ENCODE peak calls at places on chromosomes 12 and 14, in nine cellular contexts. P, S, A, L, W, E, N, Y and V are unnamed samples.

GRCh38 chr12:14558377-14559051 is 9.2 kb downstream of the PLBD1 start:
- DNase-seq in P (no peak), W (no peak), E (no peak), Y (no peak), N (no peak), L (no peak), S (no peak), A (no peak), V (no peak)

GRCh38 chr12:107379852-107380567 is 286.7 kb upstream of the CRY1 start:
- DNase-seq in Y (no peak), L (peak; percentile 56), W (no peak), A (peak; percentile 69), E (no peak), N (no peak), S (no peak), P (no peak), V (peak; percentile 92)

GRCh38 chr12:38961044-38961443 is 55.7 kb upstream of the CPNE8 start:
- DNase-seq in E (no peak), W (no peak), L (no peak), N (no peak), Y (no peak), S (no peak), P (no peak), A (no peak), V (no peak)

GRCh38 chr12:32995623-32996022 is 99.0 kb upstream of the PKP2 start:
- DNase-seq in S (no peak), E (no peak), A (no peak), N (no peak), L (no peak), W (no peak), Y (no peak), P (no peak), V (no peak)

GRCh38 chr14:41377926-41378325 is 228.8 kb upstream of the LRFN5 start:
- DNase-seq in P (no peak), W (no peak), E (no peak), L (no peak), A (no peak), S (no peak), N (no peak), Y (no peak), V (no peak)

GRCh38 chr12:131205534-131205933 is 251.8 kb downstream of the ADGRD1 start:
- DNase-seq in P (no peak), Y (no peak), E (no peak), S (no peak), L (no peak), N (no peak), W (no peak), A (no peak), V (no peak)

GRCh38 chr12:21962236-21962635 is 21.0 kb upstream of the ABCC9 start:
- DNase-seq in P (no peak), Y (no peak), N (no peak), W (no peak), S (no peak), A (no peak), E (no peak), L (no peak), V (no peak)

GRCh38 chr12:12757121-12757520 is 28.3 kb upstream of the APOLD1 start:
- DNase-seq in N (no peak), Y (no peak), A (no peak), E (no peak), L (peak; percentile 51), W (no peak), S (no peak), P (no peak), V (no peak)

GRCh38 chr14:46368275-46368674 is 283.3 kb downstream of the RPL10L start:
- DNase-seq in L (peak; percentile 10), Y (peak; percentile 48), P (no peak), W (no peak), E (no peak), N (no peak), S (no peak), A (no peak), V (no peak)
- H3K4me3 ChIP-seq in L (no peak overlapping the region), Y (peak overlapping the region; percentile 65), P (no peak overlapping the region), W (no peak overlapping the region), E (no peak overlapping the region), N (no peak overlapping the region), S (no peak overlapping the region), A (no peak overlapping the region), V (no peak overlapping the region)

GRCh38 chr14:104477117-104477623 is 102.4 kb upstream of the C14orf180 start:
- DNase-seq in A (no peak), W (no peak), E (no peak), N (no peak), P (no peak), Y (no peak), S (no peak), L (no peak), V (no peak)

GRCh38 chr14:104475802-104476201 is 103.8 kb upstream of the C14orf180 start:
- DNase-seq in A (no peak), W (no peak), E (no peak), Y (no peak), S (no peak), L (no peak), P (no peak), N (no peak), V (no peak)

GRCh38 chr14:104479901-104480300 is 99.7 kb upstream of the C14orf180 start:
- DNase-seq in S (no peak), L (no peak), Y (no peak), P (no peak), W (no peak), N (no peak), A (no peak), E (no peak), V (no peak)

GRCh38 chr14:104476437-104476836 is 103.1 kb upstream of the C14orf180 start:
- DNase-seq in A (no peak), W (no peak), Y (no peak), S (no peak), L (no peak), N (no peak), E (no peak), P (no peak), V (no peak)

DNA sequence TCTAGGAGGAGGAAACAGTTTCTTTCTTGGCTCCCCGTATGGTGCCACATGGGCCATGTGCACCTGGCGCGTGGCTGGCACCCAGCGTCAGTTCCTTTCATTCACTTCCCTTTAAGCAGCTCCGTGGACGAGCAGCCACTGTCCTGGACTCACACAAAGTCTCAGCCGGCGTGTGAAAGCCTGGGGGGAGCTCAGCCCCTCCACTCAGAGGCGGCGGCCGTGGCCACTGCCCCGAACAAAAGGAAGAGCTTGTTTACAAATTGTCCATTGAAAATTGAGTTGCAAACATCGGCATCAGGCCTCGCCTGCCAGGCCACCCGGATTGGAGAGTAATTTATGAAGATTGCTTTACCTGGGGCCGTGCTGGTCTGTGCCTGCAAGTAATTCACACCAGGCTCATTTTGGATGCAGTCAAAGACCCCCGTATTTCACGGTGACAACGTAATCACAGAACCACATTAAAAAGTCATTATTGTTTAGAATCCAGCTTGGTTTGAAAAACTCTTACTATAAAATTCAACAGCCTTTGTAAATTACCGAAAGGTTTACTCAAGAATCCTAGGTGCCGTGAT is 101.7 kb upstream of the C14orf180 start:
- DNase-seq in S (no peak), L (no peak), A (no peak), N (no peak), W (no peak), P (no peak), Y (no peak), E (no peak), V (no peak)
- H3K27me3 ChIP-seq in S (no peaks in the 10 kb centered on the region), L (no peaks in the 10 kb centered on the region), A (no peaks in the 10 kb centered on the region), N (peaks cover 34% of the 10 kb centered on the region), W (no peaks in the 10 kb centered on the region), P (no peaks in the 10 kb centered on the region), Y (no peaks in the 10 kb centered on the region), E (peaks cover 32% of the 10 kb centered on the region), V (no peaks in the 10 kb centered on the region)

GRCh38 chr14:64929003-64929337 is 13.6 kb downstream of the GPX2 start:
- DNase-seq in P (no peak), L (no peak), S (no peak), N (no peak), E (no peak), A (no peak), W (no peak), Y (no peak), V (no peak)

GRCh38 chr14:64932231-64932630 is 10.3 kb downstream of the GPX2 start:
- DNase-seq in P (no peak), W (no peak), L (no peak), Y (no peak), N (no peak), E (no peak), S (no peak), A (no peak), V (peak; percentile 11)

GRCh38 chr14:64931123-64931522 is 11.4 kb downstream of the GPX2 start:
- DNase-seq in P (no peak), E (no peak), N (no peak), A (no peak), Y (no peak), S (no peak), W (no peak), L (no peak), V (no peak)

GRCh38 chr14:64928239-64929002 is 14.1 kb downstream of the GPX2 start:
- DNase-seq in W (no peak), S (no peak), Y (no peak), A (no peak), E (no peak), N (no peak), L (no peak), P (no peak), V (no peak)

DNA sequence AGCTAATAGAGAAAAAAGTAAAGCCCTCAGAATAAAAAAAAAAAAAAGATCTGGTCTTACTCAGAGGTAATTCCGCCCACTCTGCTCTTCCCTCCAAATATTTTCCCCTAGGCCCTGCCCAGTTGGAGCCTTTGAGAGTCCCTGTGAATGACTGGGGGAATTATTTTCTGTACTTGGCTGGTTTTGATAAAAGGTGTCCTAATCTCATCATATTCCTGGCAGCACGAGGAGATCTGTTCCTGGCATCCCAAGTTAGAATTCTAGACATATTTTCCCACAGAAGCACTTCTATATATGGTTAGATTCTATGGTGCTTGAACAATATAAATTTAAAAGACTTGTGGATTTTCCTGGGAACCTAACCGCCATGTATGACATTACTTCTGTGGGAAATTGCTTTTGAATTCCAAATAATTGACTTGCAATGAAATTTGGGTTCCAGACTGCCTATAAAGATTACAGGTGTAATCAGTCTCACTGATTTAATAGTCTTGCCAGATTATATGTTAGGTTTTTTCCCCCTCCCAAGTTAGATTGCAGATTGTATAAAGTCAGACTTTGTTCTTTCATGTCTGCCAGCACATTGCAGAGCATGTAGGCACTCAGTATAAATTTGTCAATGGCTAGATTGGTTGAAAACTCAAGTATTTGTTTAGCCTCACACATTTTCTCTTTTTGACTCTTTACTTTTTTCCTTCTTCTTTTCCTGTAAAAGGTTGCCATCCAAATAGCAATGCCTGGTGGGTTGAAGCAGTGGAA is 12.3 kb downstream of the GPX2 start:
- DNase-seq in S (no peak), Y (no peak), N (no peak), E (no peak), A (no peak), L (no peak), P (no peak), W (no peak), V (no peak)
- H3K36me3 ChIP-seq in S (peaks cover 18% of the 10 kb centered on the region), Y (peaks cover 49% of the 10 kb centered on the region), N (no peaks in the 10 kb centered on the region), E (peaks cover 97% of the 10 kb centered on the region), A (no peaks in the 10 kb centered on the region), L (peaks cover 19% of the 10 kb centered on the region), P (peaks cover 96% of the 10 kb centered on the region), W (peaks cover 5% of the 10 kb centered on the region), V (peaks cover 25% of the 10 kb centered on the region)

DNA sequence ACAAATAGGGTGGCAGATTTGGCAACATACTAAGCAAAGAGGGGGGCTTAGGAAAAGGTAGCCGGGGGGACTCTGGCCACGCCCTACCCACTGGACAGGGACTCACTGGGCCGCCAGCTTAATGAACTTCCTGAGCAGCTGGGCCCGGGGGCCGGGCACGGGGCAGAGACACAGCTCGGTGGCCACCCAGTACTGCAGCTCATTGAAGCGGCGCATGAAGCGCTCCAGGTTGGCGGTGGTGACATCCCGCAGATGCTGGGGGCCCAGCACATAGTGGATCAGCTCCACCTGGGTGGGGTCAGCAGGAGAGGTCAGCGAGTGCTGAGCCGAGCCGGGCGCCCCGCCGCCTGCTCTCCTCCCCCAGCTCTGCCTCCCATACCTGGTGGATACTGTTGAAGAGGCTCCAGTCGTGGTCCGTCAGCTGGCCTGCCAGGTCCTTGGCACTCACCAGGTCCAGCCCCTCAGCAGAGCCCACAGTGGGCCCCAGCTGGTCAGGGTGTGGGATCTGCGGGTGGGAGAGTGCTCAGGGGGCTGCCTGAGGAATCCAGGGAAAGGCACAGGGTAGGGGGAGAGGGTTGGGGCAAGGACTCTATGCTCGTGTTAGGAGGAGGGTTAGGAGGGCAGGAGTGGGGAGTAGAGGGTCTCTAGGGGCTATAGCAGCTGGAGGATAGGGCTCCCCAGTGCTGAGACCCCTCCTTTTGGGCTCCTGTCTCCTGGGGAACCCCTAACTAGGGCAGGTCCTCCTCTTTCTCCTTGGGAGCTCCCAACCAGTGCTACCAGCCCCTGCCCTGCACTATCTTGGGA is 15.4 kb upstream of the ENDOU start:
- DNase-seq in Y (no peak), P (no peak), N (no peak), L (peak; percentile 75), A (no peak), W (no peak), E (peak; percentile 37), S (no peak), V (no peak)
- H3K4me3 ChIP-seq in Y (no peak overlapping the region), P (no peak overlapping the region), N (no peak overlapping the region), L (peak overlapping the region; percentile 12), A (no peak overlapping the region), W (no peak overlapping the region), E (no peak overlapping the region), S (no peak overlapping the region), V (no peak overlapping the region)